ENCODE peak calls at places on chromosomes 6 and 20, in six cellular contexts. One of them, this sample, is unnamed.

GRCh38 chr20:39897058-39897457 is 792.0 kb downstream of the MAFB start:
- DNase-seq in T-cell: no peak
- DNase-seq in WTC11: no peak
- DNase-seq in activated T-cell treated with anti-CD3 and anti-CD28 coated beads, Interleukin-2, amount 50 U/mL, for 72 hours: no peak
- DNase-seq in NCI-H1436: no peak
- DNase-seq in NCI-H1105 treated with DMSO at 0.1 percent for 48 hours: no peak
- DNase-seq in this sample: no peak

GRCh38 chr6:64477311-64477850 is 841.8 kb downstream of the PHF3 start:
- DNase-seq in T-cell: no peak
- DNase-seq in WTC11: no peak
- DNase-seq in activated T-cell treated with anti-CD3 and anti-CD28 coated beads, Interleukin-2, amount 50 U/mL, for 72 hours: no peak
- DNase-seq in NCI-H1436: no peak
- DNase-seq in NCI-H1105 treated with DMSO at 0.1 percent for 48 hours: no peak
- DNase-seq in this sample: no peak

GRCh38 chr6:51929934-51930574 is 157.4 kb downstream of the PKHD1 start:
- DNase-seq in T-cell: no peak
- DNase-seq in WTC11: no peak
- DNase-seq in activated T-cell treated with anti-CD3 and anti-CD28 coated beads, Interleukin-2, amount 50 U/mL, for 72 hours: no peak
- DNase-seq in NCI-H1436: no peak
- DNase-seq in NCI-H1105 treated with DMSO at 0.1 percent for 48 hours: no peak
- DNase-seq in this sample: no peak

GRCh38 chr20:46058656-46059281 is 29.8 kb downstream of the SLC12A5 start:
- DNase-seq in T-cell: no peak
- DNase-seq in WTC11: peak; percentile 65
- DNase-seq in activated T-cell treated with anti-CD3 and anti-CD28 coated beads, Interleukin-2, amount 50 U/mL, for 72 hours: no peak
- DNase-seq in NCI-H1436: no peak
- DNase-seq in NCI-H1105 treated with DMSO at 0.1 percent for 48 hours: no peak
- DNase-seq in this sample: no peak

GRCh38 chr20:24633521-24633920 is 164.1 kb downstream of the SYNDIG1 start:
- DNase-seq in T-cell: no peak
- DNase-seq in WTC11: no peak
- DNase-seq in activated T-cell treated with anti-CD3 and anti-CD28 coated beads, Interleukin-2, amount 50 U/mL, for 72 hours: no peak
- DNase-seq in NCI-H1436: no peak
- DNase-seq in NCI-H1105 treated with DMSO at 0.1 percent for 48 hours: no peak
- DNase-seq in this sample: no peak

GRCh38 chr6:4253604-4254211 is 118.3 kb upstream of the ECI2 start:
- DNase-seq in T-cell: no peak
- DNase-seq in WTC11: no peak
- DNase-seq in activated T-cell treated with anti-CD3 and anti-CD28 coated beads, Interleukin-2, amount 50 U/mL, for 72 hours: no peak
- DNase-seq in NCI-H1436: no peak
- DNase-seq in NCI-H1105 treated with DMSO at 0.1 percent for 48 hours: peak; percentile 65
- DNase-seq in this sample: no peak

GRCh38 chr6:25660512-25660911 is 8.5 kb downstream of the SCGN start:
- DNase-seq in T-cell: no peak
- DNase-seq in WTC11: no peak
- DNase-seq in activated T-cell treated with anti-CD3 and anti-CD28 coated beads, Interleukin-2, amount 50 U/mL, for 72 hours: peak; percentile 67
- DNase-seq in NCI-H1436: no peak
- DNase-seq in NCI-H1105 treated with DMSO at 0.1 percent for 48 hours: no peak
- DNase-seq in this sample: peak; percentile 15

GRCh38 chr6:169452117-169452868 is 198.6 kb upstream of the THBS2 start:
- DNase-seq in T-cell: no peak
- DNase-seq in WTC11: no peak
- DNase-seq in activated T-cell treated with anti-CD3 and anti-CD28 coated beads, Interleukin-2, amount 50 U/mL, for 72 hours: no peak
- DNase-seq in NCI-H1436: no peak
- DNase-seq in NCI-H1105 treated with DMSO at 0.1 percent for 48 hours: no peak
- DNase-seq in this sample: no peak

GRCh38 chr20:63331741-63332400 is 29.3 kb downstream of the CHRNA4 start:
- DNase-seq in T-cell: no peak
- DNase-seq in WTC11: no peak
- DNase-seq in activated T-cell treated with anti-CD3 and anti-CD28 coated beads, Interleukin-2, amount 50 U/mL, for 72 hours: no peak
- DNase-seq in NCI-H1436: no peak
- DNase-seq in NCI-H1105 treated with DMSO at 0.1 percent for 48 hours: no peak
- DNase-seq in this sample: no peak

GRCh38 chr6:152063170-152063921 is 255.9 kb downstream of the ESR1 start:
- DNase-seq in T-cell: no peak
- DNase-seq in WTC11: no peak
- DNase-seq in activated T-cell treated with anti-CD3 and anti-CD28 coated beads, Interleukin-2, amount 50 U/mL, for 72 hours: no peak
- DNase-seq in NCI-H1436: no peak
- DNase-seq in NCI-H1105 treated with DMSO at 0.1 percent for 48 hours: no peak
- DNase-seq in this sample: no peak

GRCh38 chr6:11231564-11232176 is 798 bp downstream of the NEDD9 start:
- DNase-seq in T-cell: no peak
- DNase-seq in WTC11: no peak
- DNase-seq in activated T-cell treated with anti-CD3 and anti-CD28 coated beads, Interleukin-2, amount 50 U/mL, for 72 hours: no peak
- DNase-seq in NCI-H1436: no peak
- DNase-seq in NCI-H1105 treated with DMSO at 0.1 percent for 48 hours: no peak
- DNase-seq in this sample: no peak

GRCh38 chr20:62666736-62667529 is 24.6 kb downstream of the SLCO4A1 start:
- DNase-seq in T-cell: no peak
- DNase-seq in WTC11: no peak
- DNase-seq in activated T-cell treated with anti-CD3 and anti-CD28 coated beads, Interleukin-2, amount 50 U/mL, for 72 hours: no peak
- DNase-seq in NCI-H1436: no peak
- DNase-seq in NCI-H1105 treated with DMSO at 0.1 percent for 48 hours: no peak
- DNase-seq in this sample: no peak

GRCh38 chr20:60137657-60138245 is 179.5 kb downstream of the CDH26 start:
- DNase-seq in T-cell: peak; percentile 9
- DNase-seq in WTC11: peak; percentile 42
- DNase-seq in activated T-cell treated with anti-CD3 and anti-CD28 coated beads, Interleukin-2, amount 50 U/mL, for 72 hours: peak; percentile 36
- DNase-seq in NCI-H1436: peak; percentile 67
- DNase-seq in NCI-H1105 treated with DMSO at 0.1 percent for 48 hours: no peak
- DNase-seq in this sample: peak; percentile 36

GRCh38 chr20:58634121-58634817 is 16.8 kb upstream of the STX16 start:
- DNase-seq in T-cell: peak; percentile 45
- DNase-seq in WTC11: no peak
- DNase-seq in activated T-cell treated with anti-CD3 and anti-CD28 coated beads, Interleukin-2, amount 50 U/mL, for 72 hours: peak; percentile 56
- DNase-seq in NCI-H1436: no peak
- DNase-seq in NCI-H1105 treated with DMSO at 0.1 percent for 48 hours: no peak
- DNase-seq in this sample: peak; percentile 52

GRCh38 chr20:53834044-53834442 is 236.4 kb downstream of the BCAS1 start:
- DNase-seq in T-cell: no peak
- DNase-seq in WTC11: no peak
- DNase-seq in activated T-cell treated with anti-CD3 and anti-CD28 coated beads, Interleukin-2, amount 50 U/mL, for 72 hours: no peak
- DNase-seq in NCI-H1436: no peak
- DNase-seq in NCI-H1105 treated with DMSO at 0.1 percent for 48 hours: no peak
- DNase-seq in this sample: no peak

GRCh38 chr20:63957004-63957689 is 931 bp upstream of the UCKL1 start:
- DNase-seq in T-cell: peak; percentile 39
- DNase-seq in WTC11: peak; percentile 78
- DNase-seq in activated T-cell treated with anti-CD3 and anti-CD28 coated beads, Interleukin-2, amount 50 U/mL, for 72 hours: peak; percentile 84
- DNase-seq in NCI-H1436: peak; percentile 72
- DNase-seq in NCI-H1105 treated with DMSO at 0.1 percent for 48 hours: peak; percentile 85
- DNase-seq in this sample: peak; percentile 82

GRCh38 chr6:28010526-28010925 is 53.5 kb downstream of the OR2B6 start:
- DNase-seq in T-cell: no peak
- DNase-seq in WTC11: no peak
- DNase-seq in activated T-cell treated with anti-CD3 and anti-CD28 coated beads, Interleukin-2, amount 50 U/mL, for 72 hours: no peak
- DNase-seq in NCI-H1436: no peak
- DNase-seq in NCI-H1105 treated with DMSO at 0.1 percent for 48 hours: no peak
- DNase-seq in this sample: no peak

GRCh38 chr6:139126255-139126654 is 8.6 kb upstream of the HECA start:
- DNase-seq in T-cell: no peak
- DNase-seq in WTC11: no peak
- DNase-seq in activated T-cell treated with anti-CD3 and anti-CD28 coated beads, Interleukin-2, amount 50 U/mL, for 72 hours: no peak
- DNase-seq in NCI-H1436: no peak
- DNase-seq in NCI-H1105 treated with DMSO at 0.1 percent for 48 hours: no peak
- DNase-seq in this sample: peak; percentile 49

GRCh38 chr6:28220164-28221133 is 4.6 kb upstream of the ZSCAN9 start:
- DNase-seq in T-cell: no peak
- DNase-seq in WTC11: no peak
- DNase-seq in activated T-cell treated with anti-CD3 and anti-CD28 coated beads, Interleukin-2, amount 50 U/mL, for 72 hours: no peak
- DNase-seq in NCI-H1436: no peak
- DNase-seq in NCI-H1105 treated with DMSO at 0.1 percent for 48 hours: no peak
- DNase-seq in this sample: no peak

GRCh38 chr6:33974030-33974429 is 170.2 kb upstream of the MLN start:
- DNase-seq in T-cell: no peak
- DNase-seq in WTC11: no peak
- DNase-seq in activated T-cell treated with anti-CD3 and anti-CD28 coated beads, Interleukin-2, amount 50 U/mL, for 72 hours: no peak
- DNase-seq in NCI-H1436: no peak
- DNase-seq in NCI-H1105 treated with DMSO at 0.1 percent for 48 hours: no peak
- DNase-seq in this sample: no peak

GRCh38 chr6:84314377-84314898 is 87.0 kb upstream of the CEP162 start:
- DNase-seq in T-cell: no peak
- DNase-seq in WTC11: no peak
- DNase-seq in activated T-cell treated with anti-CD3 and anti-CD28 coated beads, Interleukin-2, amount 50 U/mL, for 72 hours: no peak
- DNase-seq in NCI-H1436: no peak
- DNase-seq in NCI-H1105 treated with DMSO at 0.1 percent for 48 hours: no peak
- DNase-seq in this sample: no peak

GRCh38 chr20:47792021-47792618 is 6.8 kb upstream of the SULF2 start:
- DNase-seq in T-cell: no peak
- DNase-seq in WTC11: no peak
- DNase-seq in activated T-cell treated with anti-CD3 and anti-CD28 coated beads, Interleukin-2, amount 50 U/mL, for 72 hours: no peak
- DNase-seq in NCI-H1436: no peak
- DNase-seq in NCI-H1105 treated with DMSO at 0.1 percent for 48 hours: peak; percentile 14
- DNase-seq in this sample: no peak

GRCh38 chr6:132136976-132137375 is 185.8 kb upstream of the CCN2 start:
- DNase-seq in T-cell: no peak
- DNase-seq in WTC11: no peak
- DNase-seq in activated T-cell treated with anti-CD3 and anti-CD28 coated beads, Interleukin-2, amount 50 U/mL, for 72 hours: no peak
- DNase-seq in NCI-H1436: no peak
- DNase-seq in NCI-H1105 treated with DMSO at 0.1 percent for 48 hours: no peak
- DNase-seq in this sample: no peak

GRCh38 chr6:141426400-141426980 is 706.2 kb upstream of the GJE1 start:
- DNase-seq in T-cell: no peak
- DNase-seq in WTC11: no peak
- DNase-seq in activated T-cell treated with anti-CD3 and anti-CD28 coated beads, Interleukin-2, amount 50 U/mL, for 72 hours: no peak
- DNase-seq in NCI-H1436: no peak
- DNase-seq in NCI-H1105 treated with DMSO at 0.1 percent for 48 hours: no peak
- DNase-seq in this sample: no peak

GRCh38 chr6:137341721-137342195 is 122.6 kb upstream of the IFNGR1 start:
- DNase-seq in T-cell: peak; percentile 47
- DNase-seq in WTC11: peak; percentile 20
- DNase-seq in activated T-cell treated with anti-CD3 and anti-CD28 coated beads, Interleukin-2, amount 50 U/mL, for 72 hours: peak; percentile 44
- DNase-seq in NCI-H1436: no peak
- DNase-seq in NCI-H1105 treated with DMSO at 0.1 percent for 48 hours: peak; percentile 80
- DNase-seq in this sample: peak; percentile 22

GRCh38 chr6:30847971-30848441 is 36.3 kb upstream of the DDR1 start:
- DNase-seq in T-cell: no peak
- DNase-seq in WTC11: peak; percentile 35
- DNase-seq in activated T-cell treated with anti-CD3 and anti-CD28 coated beads, Interleukin-2, amount 50 U/mL, for 72 hours: no peak
- DNase-seq in NCI-H1436: no peak
- DNase-seq in NCI-H1105 treated with DMSO at 0.1 percent for 48 hours: no peak
- DNase-seq in this sample: no peak

GRCh38 chr6:113281014-113281810 is 575.9 kb upstream of the MARCKS start:
- DNase-seq in T-cell: no peak
- DNase-seq in WTC11: no peak
- DNase-seq in activated T-cell treated with anti-CD3 and anti-CD28 coated beads, Interleukin-2, amount 50 U/mL, for 72 hours: no peak
- DNase-seq in NCI-H1436: no peak
- DNase-seq in NCI-H1105 treated with DMSO at 0.1 percent for 48 hours: no peak
- DNase-seq in this sample: no peak

GRCh38 chr20:63052571-63053429 is 46.0 kb upstream of the BHLHE23 start:
- DNase-seq in T-cell: no peak
- DNase-seq in WTC11: peak; percentile 12
- DNase-seq in activated T-cell treated with anti-CD3 and anti-CD28 coated beads, Interleukin-2, amount 50 U/mL, for 72 hours: no peak
- DNase-seq in NCI-H1436: no peak
- DNase-seq in NCI-H1105 treated with DMSO at 0.1 percent for 48 hours: no peak
- DNase-seq in this sample: no peak

GRCh38 chr6:29976588-29977424 is 34.5 kb downstream of the HLA-A start:
- DNase-seq in T-cell: peak; percentile 42
- DNase-seq in WTC11: peak; percentile 62
- DNase-seq in activated T-cell treated with anti-CD3 and anti-CD28 coated beads, Interleukin-2, amount 50 U/mL, for 72 hours: peak; percentile 73
- DNase-seq in NCI-H1436: peak; percentile 43
- DNase-seq in NCI-H1105 treated with DMSO at 0.1 percent for 48 hours: peak; percentile 71
- DNase-seq in this sample: peak; percentile 71

GRCh38 chr20:62906209-62906608 is 20.1 kb downstream of the DIDO1 start:
- DNase-seq in T-cell: no peak
- DNase-seq in WTC11: no peak
- DNase-seq in activated T-cell treated with anti-CD3 and anti-CD28 coated beads, Interleukin-2, amount 50 U/mL, for 72 hours: no peak
- DNase-seq in NCI-H1436: no peak
- DNase-seq in NCI-H1105 treated with DMSO at 0.1 percent for 48 hours: no peak
- DNase-seq in this sample: no peak

GRCh38 chr6:140554421-140554820 is 1180.0 kb upstream of the CITED2 start:
- DNase-seq in T-cell: no peak
- DNase-seq in WTC11: no peak
- DNase-seq in activated T-cell treated with anti-CD3 and anti-CD28 coated beads, Interleukin-2, amount 50 U/mL, for 72 hours: no peak
- DNase-seq in NCI-H1436: no peak
- DNase-seq in NCI-H1105 treated with DMSO at 0.1 percent for 48 hours: no peak
- DNase-seq in this sample: no peak